ENCODE peak calls at places on chromosome 19, in seven cellular contexts. P is astrocyte, F is prostate gland, L is lung, I is thoracic aorta, D is pancreas, A is AG04450. Z is an unnamed sample.

GRCh38 chr19:15187026-15188007 is 13.5 kb downstream of the NOTCH3 start:
- DNase-seq in P (no peak), F (no peak), L (no peak), I (no peak), D (no peak), A (no peak), Z (no peak)

GRCh38 chr19:35388277-35389054 is 17.6 kb downstream of the GPR42 start:
- DNase-seq in P (no peak), F (peak), L (no peak), I (no peak), D (no peak), A (no peak), Z (no peak)

GRCh38 chr19:11550265-11550664 is 8.8 kb downstream of the ELOF1 start:
- DNase-seq in P (no peak), F (no peak), L (no peak), I (no peak), D (no peak), A (no peak), Z (no peak)

GRCh38 chr19:16778796-16779411 is 50.3 kb upstream of the SIN3B start:
- DNase-seq in P (peak), F (no peak), L (peak), I (no peak), D (no peak), A (peak), Z (peak)

GRCh38 chr19:45547965-45548609 is 36.5 kb downstream of the OPA3 start:
- DNase-seq in P (no peak), F (peak), L (no peak), I (no peak), D (no peak), A (no peak), Z (peak)

GRCh38 chr19:49932041-49932451 is 2.7 kb upstream of the NUP62 start:
- DNase-seq in P (no peak), F (no peak), L (no peak), I (no peak), D (no peak), A (no peak), Z (no peak)

GRCh38 chr19:48490980-48491792 is 20.4 kb downstream of the LMTK3 start:
- DNase-seq in P (no peak), F (no peak), L (no peak), I (no peak), D (peak), A (no peak), Z (no peak)

GRCh38 chr19:28505933-28506332 is 707.0 kb downstream of the UQCRFS1 start:
- DNase-seq in P (no peak), F (no peak), L (no peak), I (no peak), D (no peak), A (no peak), Z (no peak)

GRCh38 chr19:16654151-16654550 is 5.8 kb downstream of the SMIM7 start:
- DNase-seq in P (no peak), F (no peak), L (no peak), I (no peak), D (no peak), A (no peak), Z (no peak)

GRCh38 chr19:35027851-35028599 is 2.2 kb upstream of the SCN1B start:
- DNase-seq in P (peak), F (no peak), L (no peak), I (no peak), D (no peak), A (no peak), Z (no peak)

GRCh38 chr19:39531834-39532232 is 819 bp downstream of the EID2B start:
- DNase-seq in P (no peak), F (no peak), L (no peak), I (no peak), D (no peak), A (no peak), Z (no peak)

GRCh38 chr19:7529246-7529600 is 6.3 kb upstream of the PNPLA6 start:
- DNase-seq in P (no peak), F (no peak), L (no peak), I (no peak), D (no peak), A (no peak), Z (no peak)

GRCh38 chr19:44748426-44749254 is at the start of gene BCL3:
- DNase-seq in P (no peak), F (peak), L (peak), I (no peak), D (peak), A (no peak), Z (peak)

GRCh38 chr19:58134244-58134643 is 16.3 kb downstream of the ZNF329 start:
- DNase-seq in P (no peak), F (no peak), L (no peak), I (no peak), D (no peak), A (no peak), Z (no peak)

GRCh38 chr19:51698296-51698695 is 5.2 kb downstream of the SPACA6 start:
- DNase-seq in P (peak), F (no peak), L (no peak), I (no peak), D (no peak), A (no peak), Z (peak)

GRCh38 chr19:33290956-33291622 is 11.2 kb downstream of the CEBPA start:
- DNase-seq in P (no peak), F (no peak), L (peak), I (no peak), D (no peak), A (no peak), Z (no peak)

GRCh38 chr19:29858000-29858596 is 46.3 kb downstream of the CCNE1 start:
- DNase-seq in P (no peak), F (no peak), L (peak), I (no peak), D (peak), A (no peak), Z (no peak)

GRCh38 chr19:52221831-52222375 is 32.1 kb downstream of the PPP2R1A start:
- DNase-seq in P (no peak), F (no peak), L (no peak), I (no peak), D (no peak), A (no peak), Z (no peak)

GRCh38 chr19:10727599-10728250 is 9.8 kb downstream of the DNM2 start:
- DNase-seq in P (no peak), F (no peak), L (no peak), I (no peak), D (no peak), A (no peak), Z (no peak)

DNA sequence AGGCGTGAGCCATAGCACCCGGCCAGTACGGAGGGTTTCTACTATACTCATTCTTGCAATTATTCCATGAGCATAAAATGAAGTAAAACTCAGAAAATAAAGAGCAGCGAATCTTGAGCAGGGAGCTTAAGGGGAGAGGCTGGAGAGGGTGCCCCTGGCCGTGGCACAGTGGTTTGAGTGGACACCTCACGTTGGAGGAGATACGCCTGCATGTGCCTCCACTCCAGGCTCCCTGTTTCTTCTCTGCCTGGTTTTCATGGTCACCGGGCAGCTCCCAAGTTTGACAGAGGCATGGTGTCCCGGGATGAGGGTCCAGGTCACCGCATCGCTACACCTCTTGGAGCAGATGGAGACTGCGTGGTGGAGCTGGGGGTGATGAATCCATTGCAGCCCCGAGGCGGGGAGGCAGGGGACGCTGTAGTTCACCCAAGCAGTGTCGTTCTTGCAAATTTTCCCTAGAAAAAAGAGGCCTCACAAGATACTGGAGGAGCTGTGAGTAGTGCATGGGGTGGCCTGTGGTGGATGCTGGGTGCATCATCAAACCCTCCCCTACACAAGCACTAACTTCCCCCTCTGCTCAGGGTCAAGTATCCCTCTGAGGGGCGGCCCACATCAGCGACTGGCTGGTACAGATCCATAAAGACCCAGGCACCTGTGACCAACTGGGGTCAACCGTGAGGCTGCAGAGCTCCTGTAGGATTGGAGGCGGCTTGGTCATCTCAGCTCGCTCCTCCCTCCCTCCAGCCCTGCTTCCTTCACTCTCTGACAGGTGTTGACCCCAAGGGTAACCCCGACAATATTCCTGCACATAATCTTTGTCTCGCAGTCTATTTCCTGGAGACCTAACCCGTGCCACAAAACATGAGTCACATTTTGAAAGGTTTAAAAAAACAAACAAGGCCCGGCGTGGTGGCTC is 3.6 kb upstream of the MIER2 start:
- DNase-seq in P (no peak), F (no peak), L (no peak), I (no peak), D (no peak), A (no peak), Z (peak)
- TF ChIP-seq CTCF in P (no peak), F (no peak), L (no peak), I (no peak), D (no peak), A (peak), Z (no peak)

GRCh38 chr19:13366529-13367143 is 139.6 kb downstream of the CACNA1A start:
- DNase-seq in P (peak), F (no peak), L (no peak), I (no peak), D (no peak), A (no peak), Z (peak)
- H3K4me3 ChIP-seq in P (no peak), F (no peak), L (no peak), I (no peak), D (no peak), A (no peak), Z (no peak)

GRCh38 chr19:17999685-18000479 is 8.1 kb upstream of the ARRDC2 start:
- DNase-seq in P (no peak), F (no peak), L (no peak), I (no peak), D (no peak), A (no peak), Z (no peak)

GRCh38 chr19:18000480-18000980 is 7.4 kb upstream of the ARRDC2 start:
- DNase-seq in P (no peak), F (no peak), L (no peak), I (no peak), D (no peak), A (no peak), Z (no peak)

GRCh38 chr19:17996826-17997316 is 11.1 kb upstream of the ARRDC2 start:
- DNase-seq in P (peak), F (peak), L (peak), I (no peak), D (peak), A (peak), Z (peak)

GRCh38 chr19:17998827-17999150 is 9.2 kb upstream of the ARRDC2 start:
- DNase-seq in P (no peak), F (no peak), L (no peak), I (no peak), D (no peak), A (no peak), Z (no peak)

DNA sequence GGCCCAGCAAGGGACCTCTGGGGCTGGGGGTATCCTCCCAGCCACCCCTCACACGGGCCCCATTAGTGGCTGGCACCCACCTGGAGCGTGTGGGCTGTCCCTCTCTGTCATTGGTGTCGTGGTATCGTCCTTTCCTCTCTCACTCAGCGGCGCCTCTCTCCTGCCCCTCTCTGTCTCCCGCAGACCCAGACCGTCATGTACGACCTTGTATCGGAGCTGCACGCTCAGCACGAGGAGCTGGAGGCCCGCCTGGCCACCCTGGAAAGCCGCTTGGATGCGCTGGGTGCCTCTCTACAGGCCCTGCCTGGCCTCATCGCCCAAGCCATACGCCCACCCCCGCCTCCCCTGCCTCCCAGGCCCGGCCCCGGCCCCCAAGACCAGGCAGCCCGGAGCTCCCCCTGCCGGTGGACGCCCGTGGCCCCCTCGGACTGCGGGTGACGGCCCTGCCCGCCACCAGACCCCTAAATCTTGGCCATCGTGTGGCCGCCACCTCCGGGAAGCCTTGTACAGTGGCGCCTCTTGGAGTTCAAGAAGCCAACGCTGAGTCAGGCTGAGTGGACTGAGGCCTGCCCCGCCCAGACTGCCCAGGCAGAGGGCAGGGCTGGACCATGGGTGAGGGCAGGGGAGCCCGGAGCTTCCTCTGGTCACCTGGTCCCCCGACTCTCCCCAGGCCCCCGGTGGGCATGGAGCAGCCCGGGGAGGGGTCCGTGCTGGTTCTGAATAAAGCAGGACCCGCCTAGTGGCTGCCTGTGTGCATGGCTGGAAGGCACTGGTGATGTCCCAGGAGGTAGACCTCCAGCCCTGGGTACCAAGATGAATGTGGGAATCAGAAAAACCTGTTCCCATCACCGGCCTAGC is 9.8 kb upstream of the ARRDC2 start:
- DNase-seq in P (no peak), F (no peak), L (no peak), I (no peak), D (no peak), A (no peak), Z (no peak)
- TF ChIP-seq CTCF in P (peak), F (no peak), L (no peak), I (no peak), D (no peak), A (no peak), Z (peak)

GRCh38 chr19:3443840-3444694 is 36.3 kb downstream of the SMIM24 start:
- DNase-seq in P (no peak), F (no peak), L (no peak), I (no peak), D (no peak), A (no peak), Z (peak)
- H3K4me3 ChIP-seq in P (no peak), F (no peak), L (no peak), I (no peak), D (no peak), A (no peak), Z (no peak)

DNA sequence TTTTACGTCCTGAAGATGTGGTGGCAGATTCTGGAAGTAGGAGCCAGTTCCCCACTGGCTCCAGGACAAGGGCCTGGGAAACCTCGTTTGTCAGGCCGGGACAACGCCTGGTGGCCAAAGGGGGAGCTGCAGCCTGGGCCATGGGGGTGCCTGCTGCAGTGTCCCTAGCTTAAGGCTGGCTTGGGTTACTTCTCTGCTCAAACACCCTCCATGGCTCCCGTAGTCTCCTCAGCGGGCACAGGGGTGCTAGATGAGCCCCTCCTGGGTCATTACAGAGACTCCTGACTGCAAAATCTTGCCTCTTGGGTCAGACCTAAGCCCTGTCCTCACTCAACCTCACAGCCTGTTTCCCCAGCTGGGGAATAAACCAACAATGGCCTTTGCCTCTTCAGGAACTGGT is 14.7 kb downstream of the CILP2 start:
- DNase-seq in P (no peak), F (no peak), L (no peak), I (no peak), D (no peak), A (no peak), Z (peak)
- TF ChIP-seq CTCF in P (peak), F (no peak), L (no peak), I (peak), D (peak), A (peak), Z (peak)

GRCh38 chr19:4151623-4152022 is 1.8 kb upstream of the CREB3L3 start:
- DNase-seq in P (no peak), F (no peak), L (no peak), I (no peak), D (no peak), A (no peak), Z (no peak)
- H3K4me3 ChIP-seq in P (no peak), F (no peak), L (no peak), I (no peak), D (no peak), A (no peak), Z (no peak)

DNA sequence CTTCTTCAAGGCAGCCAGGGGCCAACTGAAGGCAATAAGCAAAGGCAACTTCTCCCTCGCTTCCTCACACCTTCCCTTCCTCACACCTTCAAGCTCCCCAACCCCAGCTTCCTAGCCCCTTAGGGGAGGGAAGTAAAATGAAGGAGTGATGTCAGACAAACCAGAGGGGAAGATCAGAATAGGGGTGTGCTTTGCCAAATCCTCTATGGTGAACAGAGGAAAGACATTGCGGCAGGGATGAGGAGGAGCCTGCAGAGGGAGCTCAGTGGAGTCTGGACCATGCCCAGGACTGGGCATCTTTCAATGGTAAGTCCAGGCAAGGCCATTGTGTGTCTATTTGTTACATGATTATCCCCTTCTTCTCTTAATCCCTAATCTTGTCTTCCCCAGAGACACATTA is 164.0 kb downstream of the TSHZ3 start:
- DNase-seq in P (no peak), F (no peak), L (peak), I (no peak), D (no peak), A (no peak), Z (peak)
- TF ChIP-seq CTCF in P (no peak), F (no peak), L (no peak), I (no peak), D (no peak), A (no peak), Z (no peak)

Z was measured in fibroblast of pulmonary artery.